ENCODE peak calls at places on chromosome 14, in five cellular contexts. L is foreskin fibroblast, P is right atrium auricular region, G is body of pancreas, I is Peyer's patch. Q is an unnamed sample.

GRCh38 chr14:103078420-103078749 is 5.6 kb upstream of the LBHD2 start:
- DNase-seq in L (peak; percentile 90), P (peak; percentile 87), G (peak; percentile 88), I (peak; percentile 83), Q (peak; percentile 85)

GRCh38 chr14:88556581-88556980 is 1.8 kb upstream of the PTPN21 start:
- DNase-seq in L (peak; percentile 32), P (no peak), G (no peak), I (no peak), Q (no peak)

GRCh38 chr14:52318829-52319604 is 4.9 kb downstream of the PTGER2 start:
- DNase-seq in L (no peak), P (no peak), G (no peak), I (no peak), Q (no peak)

GRCh38 chr14:26595922-26596721 is 1.7 kb downstream of the NOVA1 start:
- DNase-seq in L (peak; percentile 27), P (no peak), G (no peak), I (no peak), Q (no peak)

GRCh38 chr14:30961330-30961729 is 64.1 kb upstream of the AP4S1 start:
- DNase-seq in L (no peak), P (no peak), G (no peak), I (no peak), Q (no peak)

GRCh38 chr14:51939727-51940126 is 49.6 kb upstream of the RTRAF start:
- DNase-seq in L (peak; percentile 51), P (no peak), G (peak; percentile 9), I (no peak), Q (no peak)

GRCh38 chr14:24071144-24071697 is at the start of gene CPNE6:
- DNase-seq in L (no peak), P (no peak), G (no peak), I (no peak), Q (no peak)

GRCh38 chr14:106625181-106625580 is 1098.8 kb downstream of the TMEM121 start:
- DNase-seq in L (no peak), P (no peak), G (no peak), I (no peak), Q (no peak)

GRCh38 chr14:54610051-54610977 is 43.4 kb downstream of the SAMD4A start:
- DNase-seq in L (peak; percentile 71), P (no peak), G (no peak), I (no peak), Q (no peak)

GRCh38 chr14:105876158-105876557 is 349.8 kb downstream of the TMEM121 start:
- DNase-seq in L (no peak), P (no peak), G (no peak), I (no peak), Q (no peak)

GRCh38 chr14:98133806-98134205 is 1138.2 kb downstream of the BCL11B start:
- DNase-seq in L (peak; percentile 1), P (no peak), G (no peak), I (no peak), Q (no peak)

GRCh38 chr14:34212172-34212571 is 249.9 kb downstream of the SPTSSA start:
- DNase-seq in L (no peak), P (no peak), G (no peak), I (no peak), Q (no peak)

GRCh38 chr14:73008501-73008900 is 18.4 kb downstream of the ZFYVE1 start:
- DNase-seq in L (peak; percentile 31), P (no peak), G (no peak), I (no peak), Q (no peak)

GRCh38 chr14:47674546-47675238 is 713 bp downstream of the MDGA2 start:
- DNase-seq in L (no peak), P (no peak), G (no peak), I (no peak), Q (no peak)
- H3K4me3 ChIP-seq in L (no peak overlapping the region), P (peak overlapping the region; percentile 31), G (no peak overlapping the region), I (no peak overlapping the region), Q (no peak overlapping the region)

GRCh38 chr14:50562841-50563240 is 2.9 kb downstream of the ATL1 start:
- DNase-seq in L (no peak), P (no peak), G (no peak), I (no peak), Q (no peak)

GRCh38 chr14:50560929-50561280 is 960 bp downstream of the ATL1 start:
- DNase-seq in L (peak; percentile 83), P (peak; percentile 85), G (peak; percentile 80), I (peak; percentile 70), Q (peak; percentile 67)

GRCh38 chr14:50559990-50560928 is at the start of gene ATL1:
- DNase-seq in L (peak; percentile 89), P (peak; percentile 79), G (peak; percentile 79), I (peak; percentile 72), Q (peak; percentile 80)
- TF ChIP-seq CTCF in L (no peak), P (peak; percentile 22), G (no peak), I (no peak), Q (no peak)

GRCh38 chr14:47626151-47627035 is 49.0 kb downstream of the MDGA2 start:
- DNase-seq in L (no peak), P (no peak), G (no peak), I (no peak), Q (no peak)
- H3K4me3 ChIP-seq in L (no peak overlapping the region), P (no peak overlapping the region), G (no peak overlapping the region), I (no peak overlapping the region), Q (no peak overlapping the region)

DNA sequence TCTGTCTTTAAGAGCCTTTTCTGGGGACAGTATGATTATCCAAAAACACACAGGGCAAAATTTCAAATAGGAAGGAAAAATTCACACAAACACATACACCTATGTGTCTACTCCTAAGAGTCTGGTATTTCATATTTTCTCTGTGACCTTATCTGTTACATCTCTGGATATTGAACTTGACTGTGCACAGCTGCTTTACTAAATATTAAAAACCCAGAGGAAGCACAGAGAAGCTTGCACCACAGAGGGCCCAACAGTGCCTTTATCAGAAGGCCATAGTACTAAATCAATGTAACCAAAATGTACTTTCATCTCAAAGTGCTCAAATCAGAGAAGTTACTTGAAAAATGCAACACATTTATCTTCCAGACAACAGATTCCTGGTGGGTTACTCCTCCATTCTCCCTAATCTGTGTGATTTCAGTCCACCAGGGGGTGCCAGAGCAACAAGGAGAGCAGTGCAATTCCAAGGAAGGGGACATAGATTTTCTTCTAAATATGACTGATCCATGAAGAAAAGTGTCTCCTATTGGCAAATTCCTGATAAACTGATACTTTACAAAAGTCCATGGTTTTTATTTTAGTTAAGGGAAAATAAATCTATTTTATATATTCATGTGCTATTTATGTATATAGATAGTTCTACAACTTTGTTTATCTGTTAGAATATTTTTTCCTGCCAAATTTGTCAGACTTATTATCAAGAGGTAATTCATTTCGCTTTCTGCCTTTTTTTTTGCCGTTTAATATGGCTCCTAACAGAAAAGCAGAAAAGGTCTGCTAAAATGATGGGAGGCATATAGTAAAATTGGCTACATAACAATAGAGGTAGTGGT is 617.6 kb downstream of the LRFN5 start:
- DNase-seq in L (peak; percentile 91), P (peak; percentile 67), G (peak; percentile 71), I (no peak), Q (peak; percentile 67)
- TF ChIP-seq CTCF in L (peak; percentile 90), P (peak; percentile 77), G (peak; percentile 77), I (peak; percentile 15), Q (peak; percentile 83)

DNA sequence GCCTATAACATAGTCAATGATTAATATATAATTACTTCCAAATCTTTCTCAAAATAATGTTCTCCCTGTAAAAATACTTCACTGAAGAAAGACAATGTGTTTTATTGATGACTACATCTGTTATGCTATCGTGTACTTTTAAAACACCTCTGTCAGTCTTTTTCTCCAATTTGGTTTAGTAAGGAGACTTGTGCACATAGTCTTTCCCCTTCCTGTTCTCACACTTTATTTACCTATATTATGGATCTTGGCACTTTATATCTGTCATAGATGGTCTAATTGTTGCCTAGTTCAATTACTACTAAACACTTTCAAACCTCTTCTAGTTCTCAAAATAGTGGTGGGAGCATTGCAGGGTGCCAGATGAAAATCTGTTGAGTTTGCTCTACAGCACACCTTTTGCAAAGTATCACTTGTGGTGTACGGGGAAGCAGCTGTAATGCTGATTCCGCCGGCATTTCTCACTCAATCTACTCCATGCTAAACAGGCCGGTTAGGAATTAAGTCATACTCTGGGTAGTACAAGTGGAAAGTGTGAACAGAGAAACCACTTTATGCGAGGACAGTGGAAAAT is 1.1 kb upstream of the INSM2 start:
- DNase-seq in L (no peak), P (no peak), G (no peak), I (no peak), Q (no peak)
- H3K4me3 ChIP-seq in L (peak overlapping the region; percentile 54), P (peak overlapping the region; percentile 59), G (no peak overlapping the region), I (peak overlapping the region; percentile 59), Q (peak overlapping the region; percentile 50)

DNA sequence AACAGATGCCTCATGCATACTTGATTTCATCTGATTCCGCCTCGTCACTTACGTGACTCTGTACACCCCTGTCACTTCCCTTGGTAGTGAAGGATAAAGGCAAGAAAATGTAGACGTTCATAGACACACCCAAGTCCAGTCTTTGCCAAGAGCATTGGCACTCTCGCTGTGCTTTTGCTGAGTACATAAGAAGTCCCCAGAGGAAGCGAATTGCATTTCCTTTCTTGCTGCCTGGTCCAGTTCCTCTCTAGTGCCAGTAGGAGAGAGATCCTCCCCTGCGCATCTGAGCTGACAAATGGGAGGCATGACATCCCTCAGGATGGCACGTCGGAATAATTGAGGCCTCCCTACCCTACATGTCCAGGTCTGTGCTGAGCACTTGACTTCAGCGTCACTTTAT is 21.3 kb upstream of the RIN3 start:
- DNase-seq in L (no peak), P (peak; percentile 68), G (no peak), I (no peak), Q (no peak)
- TF ChIP-seq CTCF in L (no peak), P (no peak), G (no peak), I (no peak), Q (no peak)

GRCh38 chr14:71116206-71117122 is 209.2 kb downstream of the PCNX1 start:
- DNase-seq in L (no peak), P (no peak), G (no peak), I (no peak), Q (no peak)
- H3K4me3 ChIP-seq in L (no peak overlapping the region), P (no peak overlapping the region), G (no peak overlapping the region), I (no peak overlapping the region), Q (no peak overlapping the region)

GRCh38 chr14:61196034-61196433 is 85.1 kb downstream of the TMEM30B start:
- DNase-seq in L (no peak), P (no peak), G (no peak), I (no peak), Q (no peak)

GRCh38 chr14:61201171-61201570 is 80.0 kb downstream of the TMEM30B start:
- DNase-seq in L (no peak), P (no peak), G (no peak), I (no peak), Q (no peak)

GRCh38 chr14:61193471-61193870 is 87.7 kb downstream of the TMEM30B start:
- DNase-seq in L (no peak), P (no peak), G (no peak), I (no peak), Q (no peak)

GRCh38 chr14:61196792-61197191 is 84.3 kb downstream of the TMEM30B start:
- DNase-seq in L (no peak), P (no peak), G (no peak), I (no peak), Q (peak; percentile 33)

GRCh38 chr14:61197416-61197815 is 83.7 kb downstream of the TMEM30B start:
- DNase-seq in L (no peak), P (no peak), G (no peak), I (no peak), Q (no peak)
- TF ChIP-seq CTCF in L (no peak), P (no peak), G (no peak), I (no peak), Q (no peak)

Q was measured in epithelial cell of esophagus.